ENCODE peak calls at places on chromosome 4, in nine cellular contexts. M is endothelial cell of umbilical vein, N is H9, G is PC-3, A is OCI-LY7, W is SK-N-SH, Q is IMR-90, R is hepatocyte, L is neural progenitor cell. D is an unnamed sample.
A peak's percentile ranks its signal among the peaks of the same experiment; 100 is the strongest.

GRCh38 chr4:86359944-86360478 is at the start of gene MAPK10:
- DNase-seq in M (peak; percentile 75), N (peak; percentile 82), G (no peak), A (peak; percentile 87), W (peak; percentile 76), Q (peak; percentile 88), R (peak; percentile 90), L (peak; percentile 99), D (no peak)

GRCh38 chr4:47032405-47033106 is 1.2 kb downstream of the GABRB1 start:
- DNase-seq in M (peak; percentile 38), N (peak; percentile 90), G (no peak), A (no peak), W (peak; percentile 82), Q (peak; percentile 65), R (peak; percentile 84), L (peak; percentile 88), D (peak; percentile 38)

GRCh38 chr4:1326751-1327525 is 20.1 kb upstream of the UVSSA start:
- DNase-seq in M (no peak), N (no peak), G (no peak), A (no peak), W (no peak), Q (no peak), R (no peak), L (no peak), D (no peak)

GRCh38 chr4:183469327-183469726 is 24.9 kb downstream of the CDKN2AIP start:
- DNase-seq in M (no peak), N (no peak), G (peak; percentile 40), A (no peak), W (no peak), Q (no peak), R (no peak), L (no peak), D (no peak)

GRCh38 chr4:156999175-156999517 is 27.5 kb upstream of the PDGFC start:
- DNase-seq in M (peak; percentile 98), N (peak; percentile 55), G (peak; percentile 98), A (no peak), W (no peak), Q (peak; percentile 97), R (peak; percentile 89), L (no peak), D (peak; percentile 85)

GRCh38 chr4:2284934-2285664 is 23.2 kb upstream of the MXD4 start:
- DNase-seq in M (peak; percentile 58), N (no peak), G (peak; percentile 52), A (no peak), W (no peak), Q (peak; percentile 79), R (no peak), L (no peak), D (no peak)

GRCh38 chr4:142095886-142096605 is 459.7 kb downstream of the IL15 start:
- DNase-seq in M (peak; percentile 94), N (no peak), G (peak; percentile 98), A (no peak), W (no peak), Q (peak; percentile 96), R (no peak), L (no peak), D (peak; percentile 85)

GRCh38 chr4:10063544-10064300 is 42.4 kb upstream of the SLC2A9 start:
- DNase-seq in M (peak; percentile 82), N (peak; percentile 82), G (peak; percentile 44), A (no peak), W (no peak), Q (peak; percentile 70), R (peak; percentile 76), L (peak; percentile 88), D (peak; percentile 35)

GRCh38 chr4:89898304-89898716 is 3.7 kb downstream of the MMRN1 start:
- DNase-seq in M (peak; percentile 84), N (peak; percentile 23), G (no peak), A (peak; percentile 27), W (no peak), Q (no peak), R (peak; percentile 59), L (peak; percentile 55), D (no peak)

GRCh38 chr4:61462451-61463326 is 262.6 kb downstream of the ADGRL3 start:
- DNase-seq in M (peak; percentile 53), N (no peak), G (peak; percentile 96), A (no peak), W (no peak), Q (peak; percentile 52), R (no peak), L (no peak), D (peak; percentile 51)

GRCh38 chr4:182063651-182064050 is 179.6 kb upstream of the TENM3 start:
- DNase-seq in M (no peak), N (no peak), G (no peak), A (no peak), W (no peak), Q (no peak), R (no peak), L (no peak), D (no peak)

GRCh38 chr4:3879681-3880594 is 113.8 kb downstream of the ADRA2C start:
- DNase-seq in M (no peak), N (no peak), G (no peak), A (no peak), W (peak; percentile 27), Q (no peak), R (peak; percentile 3), L (no peak), D (no peak)

GRCh38 chr4:94304365-94304971 is 38.2 kb downstream of the HPGDS start:
- DNase-seq in M (peak; percentile 66), N (no peak), G (peak; percentile 60), A (peak; percentile 10), W (peak; percentile 29), Q (peak; percentile 42), R (peak; percentile 47), L (peak; percentile 31), D (peak; percentile 6)

GRCh38 chr4:52102587-52102986 is 51.5 kb downstream of the SPATA18 start:
- DNase-seq in M (peak; percentile 35), N (no peak), G (peak; percentile 99), A (no peak), W (no peak), Q (peak; percentile 23), R (no peak), L (no peak), D (no peak)

GRCh38 chr4:74320559-74321118 is 12.4 kb downstream of the EPGN start:
- DNase-seq in M (peak; percentile 74), N (peak; percentile 66), G (peak; percentile 95), A (peak; percentile 45), W (peak; percentile 7), Q (peak; percentile 55), R (peak; percentile 82), L (peak; percentile 63), D (peak; percentile 80)

GRCh38 chr4:176627916-176628315 is 164.8 kb downstream of the VEGFC start:
- DNase-seq in M (no peak), N (no peak), G (no peak), A (no peak), W (no peak), Q (no peak), R (no peak), L (no peak), D (no peak)

GRCh38 chr4:158599150-158599549 is 72.5 kb downstream of the C4orf46 start:
- DNase-seq in M (no peak), N (no peak), G (peak; percentile 13), A (no peak), W (no peak), Q (no peak), R (no peak), L (no peak), D (no peak)

GRCh38 chr4:58760737-58761136 is 1650.6 kb upstream of the IGFBP7 start:
- DNase-seq in M (no peak), N (no peak), G (peak; percentile 77), A (no peak), W (no peak), Q (no peak), R (no peak), L (no peak), D (no peak)

GRCh38 chr4:1746919-1747602 is 25.7 kb downstream of the TACC3 start:
- DNase-seq in M (no peak), N (no peak), G (no peak), A (no peak), W (no peak), Q (no peak), R (no peak), L (no peak), D (no peak)

GRCh38 chr4:98377626-98378025 is 116.4 kb downstream of the RAP1GDS1 start:
- DNase-seq in M (no peak), N (no peak), G (no peak), A (no peak), W (no peak), Q (peak; percentile 70), R (no peak), L (no peak), D (no peak)

GRCh38 chr4:122673252-122673651 is 52.4 kb upstream of the IL21 start:
- DNase-seq in M (no peak), N (no peak), G (no peak), A (no peak), W (no peak), Q (no peak), R (peak; percentile 34), L (peak; percentile 11), D (peak; percentile 31)

GRCh38 chr4:189364032-189364449 is 576.6 kb upstream of the FRG1 start:
- DNase-seq in M (no peak), N (no peak), G (no peak), A (no peak), W (no peak), Q (no peak), R (no peak), L (no peak), D (no peak)

GRCh38 chr4:119046263-119046662 is 89.4 kb upstream of the MYOZ2 start:
- DNase-seq in M (peak; percentile 70), N (no peak), G (no peak), A (no peak), W (no peak), Q (no peak), R (no peak), L (no peak), D (no peak)
- H2AFZ ChIP-seq in M (peak overlapping the region; percentile 12), N (no peak overlapping the region), G (no peak overlapping the region), A (peak overlapping the region; percentile 22), W (no peak overlapping the region), Q (no peak overlapping the region), R (no peak overlapping the region), L (no peak overlapping the region), D (no peak overlapping the region)

GRCh38 chr4:252065-252601 is 53.1 kb downstream of the ZNF732 start:
- DNase-seq in M (no peak), N (no peak), G (no peak), A (no peak), W (no peak), Q (no peak), R (no peak), L (no peak), D (no peak)
- H3K9me3 ChIP-seq in M (no peaks in the 10 kb centered on the region), N (peaks cover 65% of the 10 kb centered on the region), G (peaks cover 46% of the 10 kb centered on the region), A (peaks cover 68% of the 10 kb centered on the region), W (peaks cover 45% of the 10 kb centered on the region), Q (peaks cover 26% of the 10 kb centered on the region), R (peaks cover 22% of the 10 kb centered on the region), L (peaks cover 67% of the 10 kb centered on the region), D (no peaks in the 10 kb centered on the region)

GRCh38 chr4:55409468-55410171 is 13.9 kb downstream of the TMEM165 start:
- DNase-seq in M (no peak), N (peak; percentile 31), G (no peak), A (peak; percentile 52), W (no peak), Q (peak; percentile 13), R (no peak), L (peak; percentile 62), D (no peak)
- TF ChIP-seq CTCF in M (no peak), N (peak; percentile 53), G (peak; percentile 48), A (peak; percentile 68), W (peak; percentile 31), Q (peak; percentile 33), R (peak; percentile 32), L (peak; percentile 54), D (no peak)

GRCh38 chr4:95546866-95547707 is 1.7 kb downstream of the UNC5C start:
- DNase-seq in M (no peak), N (peak; percentile 41), G (no peak), A (no peak), W (peak; percentile 47), Q (no peak), R (no peak), L (peak; percentile 53), D (no peak)
- H2AFZ ChIP-seq in M (peak overlapping the region; percentile 84), N (peak overlapping the region; percentile 18), G (peak overlapping the region; percentile 69), A (no peak overlapping the region), W (peak overlapping the region; percentile 80), Q (no peak overlapping the region), R (peak overlapping the region; percentile 52), L (peak overlapping the region; percentile 90), D (no peak overlapping the region)

D was measured in PC-9.